ENCODE peak calls at places on chromosomes 5 and 9, in ten cellular contexts. One of them, this sample, is unnamed.

GRCh38 chr5:110371725-110372041 is 354.8 kb downstream of the TMEM232 start:
- DNase-seq in fibroblast of pulmonary artery: no peak
- DNase-seq in progenitor cell of endocrine pancreas: no peak
- DNase-seq in foreskin fibroblast: no peak
- DNase-seq in HFF-Myc: no peak
- DNase-seq in breast epithelium: no peak
- DNase-seq in ovary: no peak
- DNase-seq in AG04450: no peak
- DNase-seq in natural killer cell: no peak
- DNase-seq in GM20000: peak; percentile 7
- DNase-seq in this sample: no peak

GRCh38 chr5:1464096-1464446 is 18.8 kb upstream of the SLC6A3 start:
- DNase-seq in AG04450: no peak
- DNase-seq in natural killer cell: no peak
- DNase-seq in ovary: no peak
- DNase-seq in progenitor cell of endocrine pancreas: no peak
- DNase-seq in foreskin fibroblast: no peak
- DNase-seq in breast epithelium: no peak
- DNase-seq in HFF-Myc: no peak
- DNase-seq in GM20000: no peak
- DNase-seq in fibroblast of pulmonary artery: no peak
- DNase-seq in this sample: no peak

GRCh38 chr5:88667187-88668141 is 215.5 kb downstream of the MEF2C start:
- DNase-seq in HFF-Myc: no peak
- DNase-seq in breast epithelium: no peak
- DNase-seq in progenitor cell of endocrine pancreas: no peak
- DNase-seq in GM20000: no peak
- DNase-seq in AG04450: no peak
- DNase-seq in natural killer cell: no peak
- DNase-seq in foreskin fibroblast: no peak
- DNase-seq in ovary: no peak
- DNase-seq in fibroblast of pulmonary artery: no peak
- DNase-seq in this sample: no peak

GRCh38 chr5:136053336-136054121 is 24.7 kb downstream of the TGFBI start:
- DNase-seq in ovary: no peak
- DNase-seq in breast epithelium: no peak
- DNase-seq in progenitor cell of endocrine pancreas: no peak
- DNase-seq in fibroblast of pulmonary artery: peak; percentile 88
- DNase-seq in foreskin fibroblast: peak; percentile 98
- DNase-seq in HFF-Myc: peak; percentile 80
- DNase-seq in GM20000: no peak
- DNase-seq in AG04450: peak; percentile 86
- DNase-seq in natural killer cell: no peak
- DNase-seq in this sample: peak; percentile 98

GRCh38 chr5:3179220-3179619 is 416.4 kb upstream of the IRX1 start:
- DNase-seq in foreskin fibroblast: no peak
- DNase-seq in breast epithelium: no peak
- DNase-seq in natural killer cell: no peak
- DNase-seq in HFF-Myc: no peak
- DNase-seq in progenitor cell of endocrine pancreas: no peak
- DNase-seq in AG04450: no peak
- DNase-seq in fibroblast of pulmonary artery: no peak
- DNase-seq in ovary: no peak
- DNase-seq in GM20000: no peak
- DNase-seq in this sample: peak; percentile 0

GRCh38 chr5:66912787-66913186 is 283.8 kb downstream of the CD180 start:
- DNase-seq in foreskin fibroblast: no peak
- DNase-seq in HFF-Myc: no peak
- DNase-seq in AG04450: no peak
- DNase-seq in GM20000: no peak
- DNase-seq in ovary: no peak
- DNase-seq in progenitor cell of endocrine pancreas: no peak
- DNase-seq in natural killer cell: no peak
- DNase-seq in breast epithelium: no peak
- DNase-seq in fibroblast of pulmonary artery: no peak
- DNase-seq in this sample: no peak

GRCh38 chr9:124780757-124781151 is 3.8 kb downstream of the OLFML2A start:
- DNase-seq in natural killer cell: no peak
- DNase-seq in fibroblast of pulmonary artery: no peak
- DNase-seq in AG04450: no peak
- DNase-seq in progenitor cell of endocrine pancreas: no peak
- DNase-seq in foreskin fibroblast: no peak
- DNase-seq in GM20000: peak; percentile 5
- DNase-seq in breast epithelium: no peak
- DNase-seq in HFF-Myc: no peak
- DNase-seq in ovary: no peak
- DNase-seq in this sample: no peak

GRCh38 chr5:132026516-132027008 is 15.1 kb upstream of the ACSL6 start:
- DNase-seq in ovary: no peak
- DNase-seq in foreskin fibroblast: no peak
- DNase-seq in natural killer cell: peak; percentile 53
- DNase-seq in AG04450: no peak
- DNase-seq in fibroblast of pulmonary artery: no peak
- DNase-seq in HFF-Myc: no peak
- DNase-seq in progenitor cell of endocrine pancreas: no peak
- DNase-seq in GM20000: peak; percentile 3
- DNase-seq in breast epithelium: no peak
- DNase-seq in this sample: no peak

GRCh38 chr9:79233542-79233941 is 338.2 kb upstream of the TLE4 start:
- DNase-seq in HFF-Myc: no peak
- DNase-seq in AG04450: no peak
- DNase-seq in fibroblast of pulmonary artery: peak; percentile 76
- DNase-seq in breast epithelium: no peak
- DNase-seq in progenitor cell of endocrine pancreas: no peak
- DNase-seq in natural killer cell: no peak
- DNase-seq in foreskin fibroblast: peak; percentile 49
- DNase-seq in GM20000: peak; percentile 10
- DNase-seq in ovary: no peak
- DNase-seq in this sample: peak; percentile 65

DNA sequence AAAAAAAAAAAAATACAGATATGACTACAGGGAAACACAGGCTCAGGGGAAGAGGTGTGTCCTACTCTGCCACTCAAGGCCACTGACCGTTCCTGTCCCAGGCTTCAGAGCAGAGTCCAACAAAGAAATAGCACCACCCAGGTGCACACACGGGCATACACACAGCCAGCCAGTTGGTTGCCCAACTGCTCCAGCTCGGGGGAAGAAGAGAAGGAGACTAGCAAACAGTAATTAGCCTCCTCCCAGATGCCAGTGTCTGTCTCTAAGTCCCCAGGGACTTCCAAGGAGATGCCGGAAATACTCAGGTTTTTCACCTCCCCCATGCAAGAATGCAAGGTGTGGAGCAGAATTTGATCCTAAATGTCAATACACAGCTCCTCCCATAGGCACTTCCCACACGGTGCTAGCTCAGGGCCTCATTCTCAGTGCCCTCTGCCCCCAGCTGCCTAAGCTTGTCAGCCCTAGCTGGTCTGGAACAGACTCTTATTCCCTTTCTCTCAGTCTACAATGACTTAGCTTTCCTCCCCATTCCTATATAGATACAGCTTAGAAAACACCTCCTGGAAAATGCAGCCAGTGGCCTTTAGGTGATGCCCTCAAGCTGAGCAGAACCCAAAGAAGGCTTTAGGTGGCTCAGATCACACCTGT is 1.7 kb downstream of the MYORG start:
- DNase-seq in HFF-Myc: no peak
- DNase-seq in natural killer cell: no peak
- DNase-seq in fibroblast of pulmonary artery: no peak
- DNase-seq in breast epithelium: no peak
- DNase-seq in progenitor cell of endocrine pancreas: no peak
- DNase-seq in foreskin fibroblast: no peak
- DNase-seq in AG04450: no peak
- DNase-seq in GM20000: no peak
- DNase-seq in ovary: no peak
- DNase-seq in this sample: peak; percentile 34
- TF ChIP-seq CTCF in HFF-Myc: no peak
- TF ChIP-seq CTCF in natural killer cell: no peak
- TF ChIP-seq CTCF in fibroblast of pulmonary artery: no peak
- TF ChIP-seq CTCF in breast epithelium: no peak
- TF ChIP-seq CTCF in progenitor cell of endocrine pancreas: no peak
- TF ChIP-seq CTCF in foreskin fibroblast: no peak
- TF ChIP-seq CTCF in AG04450: no peak
- TF ChIP-seq CTCF in GM20000: no peak
- TF ChIP-seq CTCF in ovary: no peak
- TF ChIP-seq CTCF in this sample: no peak

GRCh38 chr9:133375724-133376654 is at the start of the genes STKLD1 and SURF4:
- DNase-seq in fibroblast of pulmonary artery: peak; percentile 97
- DNase-seq in foreskin fibroblast: peak; percentile 99
- DNase-seq in ovary: peak; percentile 95
- DNase-seq in natural killer cell: peak; percentile 96
- DNase-seq in breast epithelium: peak; percentile 94
- DNase-seq in progenitor cell of endocrine pancreas: peak; percentile 92
- DNase-seq in AG04450: peak; percentile 79
- DNase-seq in HFF-Myc: peak; percentile 76
- DNase-seq in GM20000: peak; percentile 100
- DNase-seq in this sample: peak; percentile 96
- TF ChIP-seq CTCF in fibroblast of pulmonary artery: no peak
- TF ChIP-seq CTCF in foreskin fibroblast: no peak
- TF ChIP-seq CTCF in ovary: no peak
- TF ChIP-seq CTCF in natural killer cell: no peak
- TF ChIP-seq CTCF in breast epithelium: no peak
- TF ChIP-seq CTCF in progenitor cell of endocrine pancreas: no peak
- TF ChIP-seq CTCF in AG04450: no peak
- TF ChIP-seq CTCF in HFF-Myc: no peak
- TF ChIP-seq CTCF in GM20000: no peak
- TF ChIP-seq CTCF in this sample: no peak

GRCh38 chr9:19940808-19941207 is 152.0 kb upstream of the SLC24A2 start:
- DNase-seq in HFF-Myc: no peak
- DNase-seq in fibroblast of pulmonary artery: no peak
- DNase-seq in natural killer cell: no peak
- DNase-seq in breast epithelium: no peak
- DNase-seq in GM20000: no peak
- DNase-seq in progenitor cell of endocrine pancreas: no peak
- DNase-seq in foreskin fibroblast: no peak
- DNase-seq in ovary: no peak
- DNase-seq in AG04450: no peak
- DNase-seq in this sample: no peak

GRCh38 chr9:19948021-19948420 is 159.2 kb upstream of the SLC24A2 start:
- DNase-seq in fibroblast of pulmonary artery: peak; percentile 24
- DNase-seq in ovary: no peak
- DNase-seq in AG04450: no peak
- DNase-seq in HFF-Myc: no peak
- DNase-seq in foreskin fibroblast: peak; percentile 70
- DNase-seq in GM20000: no peak
- DNase-seq in natural killer cell: no peak
- DNase-seq in progenitor cell of endocrine pancreas: no peak
- DNase-seq in breast epithelium: no peak
- DNase-seq in this sample: no peak

GRCh38 chr9:19946446-19947109 is 157.7 kb upstream of the SLC24A2 start:
- DNase-seq in progenitor cell of endocrine pancreas: no peak
- DNase-seq in fibroblast of pulmonary artery: peak; percentile 51
- DNase-seq in breast epithelium: no peak
- DNase-seq in natural killer cell: no peak
- DNase-seq in AG04450: no peak
- DNase-seq in GM20000: no peak
- DNase-seq in ovary: no peak
- DNase-seq in foreskin fibroblast: peak; percentile 85
- DNase-seq in HFF-Myc: no peak
- DNase-seq in this sample: peak; percentile 11
- TF ChIP-seq CTCF in progenitor cell of endocrine pancreas: peak; percentile 29
- TF ChIP-seq CTCF in fibroblast of pulmonary artery: peak; percentile 55
- TF ChIP-seq CTCF in breast epithelium: no peak
- TF ChIP-seq CTCF in natural killer cell: no peak
- TF ChIP-seq CTCF in AG04450: peak; percentile 45
- TF ChIP-seq CTCF in GM20000: no peak
- TF ChIP-seq CTCF in ovary: no peak
- TF ChIP-seq CTCF in foreskin fibroblast: peak; percentile 41
- TF ChIP-seq CTCF in HFF-Myc: peak; percentile 45
- TF ChIP-seq CTCF in this sample: peak; percentile 28

DNA sequence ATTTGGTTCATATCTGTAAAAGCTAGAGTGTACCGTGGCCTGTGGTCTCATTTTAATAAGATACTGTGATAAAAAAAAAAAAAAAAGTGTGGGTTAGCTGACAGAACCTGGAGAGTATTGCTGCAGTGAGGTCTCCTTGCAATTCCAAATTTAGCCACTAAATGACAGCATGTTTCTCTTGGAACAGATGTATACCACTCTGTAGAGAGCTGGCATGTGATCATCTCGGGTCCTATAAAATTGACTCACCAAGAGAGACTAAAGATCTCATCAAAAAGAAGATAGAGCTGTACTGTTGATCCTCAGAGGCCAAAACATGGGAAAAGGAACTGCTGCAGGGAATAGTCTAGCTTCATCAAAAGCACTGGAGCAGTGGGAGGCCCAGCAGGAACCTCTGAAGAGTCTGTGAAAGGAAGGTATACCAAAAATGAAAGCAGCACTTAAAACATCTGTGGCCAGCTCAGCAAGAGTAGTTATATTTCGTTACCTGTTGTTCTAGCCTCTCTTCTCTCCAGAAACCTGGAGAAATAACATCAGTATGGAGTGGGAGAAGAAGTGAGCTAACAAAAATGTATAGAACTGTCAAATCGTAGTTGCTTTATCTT is 826.8 kb downstream of the EFNA5 start:
- DNase-seq in AG04450: no peak
- DNase-seq in foreskin fibroblast: peak; percentile 34
- DNase-seq in HFF-Myc: no peak
- DNase-seq in ovary: no peak
- DNase-seq in progenitor cell of endocrine pancreas: no peak
- DNase-seq in GM20000: no peak
- DNase-seq in natural killer cell: no peak
- DNase-seq in breast epithelium: no peak
- DNase-seq in fibroblast of pulmonary artery: peak; percentile 33
- DNase-seq in this sample: peak; percentile 32
- TF ChIP-seq CTCF in AG04450: peak; percentile 24
- TF ChIP-seq CTCF in foreskin fibroblast: no peak
- TF ChIP-seq CTCF in HFF-Myc: no peak
- TF ChIP-seq CTCF in ovary: no peak
- TF ChIP-seq CTCF in progenitor cell of endocrine pancreas: peak; percentile 15
- TF ChIP-seq CTCF in GM20000: no peak
- TF ChIP-seq CTCF in natural killer cell: no peak
- TF ChIP-seq CTCF in breast epithelium: no peak
- TF ChIP-seq CTCF in fibroblast of pulmonary artery: peak; percentile 28
- TF ChIP-seq CTCF in this sample: peak; percentile 26

DNA sequence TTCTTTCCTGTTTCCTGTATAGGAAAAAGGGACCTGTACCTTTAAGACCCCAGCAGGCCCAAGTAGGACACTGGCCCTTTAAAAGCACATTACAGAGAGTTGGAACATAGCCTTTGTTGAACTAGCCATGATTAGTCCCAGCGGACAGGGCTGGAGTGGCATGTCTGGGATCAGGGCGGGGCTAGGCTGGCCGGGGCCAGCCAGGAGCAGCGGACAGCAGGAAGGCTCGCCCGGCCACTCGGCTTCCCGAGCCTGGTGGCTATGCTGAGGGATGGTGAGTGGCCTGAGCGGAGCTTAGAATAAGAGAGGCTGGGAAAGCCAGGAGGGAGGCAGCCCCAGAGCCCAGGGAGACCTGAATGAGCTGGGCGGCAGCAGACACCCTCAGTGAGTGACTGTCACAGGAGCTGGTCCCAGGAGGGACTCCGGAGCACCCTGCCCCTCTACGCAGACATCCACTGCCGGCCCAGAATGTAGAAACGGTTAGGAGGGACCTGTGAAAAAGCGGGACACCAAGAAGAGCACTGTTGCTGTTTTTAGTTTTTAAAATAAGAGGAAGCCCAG is 92.1 kb downstream of the DAB2IP start:
- DNase-seq in ovary: peak; percentile 76
- DNase-seq in GM20000: no peak
- DNase-seq in breast epithelium: peak; percentile 79
- DNase-seq in progenitor cell of endocrine pancreas: peak; percentile 70
- DNase-seq in fibroblast of pulmonary artery: peak; percentile 84
- DNase-seq in AG04450: peak; percentile 55
- DNase-seq in foreskin fibroblast: peak; percentile 95
- DNase-seq in natural killer cell: no peak
- DNase-seq in HFF-Myc: peak; percentile 73
- DNase-seq in this sample: peak; percentile 86
- TF ChIP-seq CTCF in ovary: no peak
- TF ChIP-seq CTCF in GM20000: no peak
- TF ChIP-seq CTCF in breast epithelium: peak; percentile 66
- TF ChIP-seq CTCF in progenitor cell of endocrine pancreas: peak; percentile 14
- TF ChIP-seq CTCF in fibroblast of pulmonary artery: no peak
- TF ChIP-seq CTCF in AG04450: peak; percentile 26
- TF ChIP-seq CTCF in foreskin fibroblast: no peak
- TF ChIP-seq CTCF in natural killer cell: no peak
- TF ChIP-seq CTCF in HFF-Myc: no peak
- TF ChIP-seq CTCF in this sample: no peak